ENCODE peak calls at places on chromosome 16, in ten cellular contexts. G is K562; F is GM23338; O is stimulated activated naive CD8-positive, alpha-beta T cell treated with anti-CD3 and anti-CD28 coated beads, Interleukin-15, amount 100 ng/mL, for 72 hours; A is RWPE2; U is activated naive CD8-positive, alpha-beta T cell treated with anti-CD3 and anti-CD28 coated beads, Interleukin-2, amount 10 ng/mL, durations not matched to agents 7 days and 5 days; Z is psoas muscle; E is heart left ventricle; H is HepG2; P is right lobe of liver. Y is an unnamed sample.
A peak's percentile ranks its signal among the peaks of the same experiment; 100 is the strongest.

GRCh38 chr16:80403871-80404270 is 136.9 kb upstream of the DYNLRB2 start:
- ATAC-seq in G (no peak), F (no peak), O (no peak), A (no peak), U (no peak), Z (no peak), E (no peak), H (no peak), P (no peak), Y (no peak)

GRCh38 chr16:87305505-87306391 is 11.4 kb downstream of the C16orf95 start:
- ATAC-seq in G (peak; percentile 91), F (peak; percentile 95), O (no peak), A (no peak), U (no peak), Z (no peak), E (no peak), H (peak; percentile 68), P (no peak), Y (peak; percentile 70)

GRCh38 chr16:89475144-89475543 is 15.2 kb downstream of the ANKRD11 start:
- ATAC-seq in G (no peak), F (peak; percentile 33), O (no peak), A (no peak), U (no peak), Z (no peak), E (no peak), H (no peak), P (no peak), Y (no peak)

GRCh38 chr16:68823401-68823800 is 19.9 kb upstream of the TANGO6 start:
- ATAC-seq in G (no peak), F (peak; percentile 54), O (no peak), A (peak; percentile 62), U (no peak), Z (no peak), E (no peak), H (no peak), P (no peak), Y (no peak)

GRCh38 chr16:24834459-24835335 is 11.1 kb upstream of the SLC5A11 start:
- ATAC-seq in G (peak; percentile 89), F (peak; percentile 90), O (no peak), A (peak; percentile 78), U (peak; percentile 30), Z (no peak), E (peak; percentile 29), H (peak; percentile 81), P (peak; percentile 68), Y (peak; percentile 77)

GRCh38 chr16:11534262-11534661 is 52.5 kb downstream of the LITAF start:
- ATAC-seq in G (no peak), F (no peak), O (no peak), A (no peak), U (no peak), Z (no peak), E (no peak), H (peak; percentile 4), P (peak; percentile 68), Y (no peak)

GRCh38 chr16:3514621-3515020 is 13.8 kb downstream of the CLUAP1 start:
- ATAC-seq in G (no peak), F (no peak), O (no peak), A (no peak), U (no peak), Z (no peak), E (no peak), H (no peak), P (no peak), Y (no peak)

GRCh38 chr16:85627102-85627834 is 14.1 kb downstream of the GSE1 start:
- ATAC-seq in G (no peak), F (no peak), O (peak; percentile 67), A (no peak), U (peak; percentile 58), Z (peak; percentile 23), E (peak; percentile 0), H (no peak), P (no peak), Y (no peak)

GRCh38 chr16:57807252-57807967 is 5.1 kb upstream of the KIFC3 start:
- ATAC-seq in G (no peak), F (no peak), O (no peak), A (no peak), U (no peak), Z (no peak), E (no peak), H (no peak), P (no peak), Y (no peak)

GRCh38 chr16:4338712-4339299 is 12.3 kb downstream of the PAM16 start:
- ATAC-seq in G (peak; percentile 34), F (no peak), O (no peak), A (no peak), U (no peak), Z (no peak), E (peak; percentile 3), H (no peak), P (no peak), Y (no peak)

GRCh38 chr16:19138601-19139000 is 24.8 kb downstream of the ITPRIPL2 start:
- ATAC-seq in G (no peak), F (no peak), O (no peak), A (peak; percentile 66), U (no peak), Z (peak; percentile 78), E (peak; percentile 84), H (no peak), P (peak; percentile 88), Y (peak; percentile 72)

GRCh38 chr16:6160303-6160702 is 1062.7 kb upstream of the EEF2KMT start:
- ATAC-seq in G (no peak), F (no peak), O (no peak), A (peak; percentile 62), U (no peak), Z (no peak), E (no peak), H (no peak), P (no peak), Y (no peak)

GRCh38 chr16:17743158-17743557 is 272.4 kb upstream of the XYLT1 start:
- ATAC-seq in G (no peak), F (no peak), O (no peak), A (no peak), U (no peak), Z (no peak), E (no peak), H (no peak), P (no peak), Y (no peak)

GRCh38 chr16:11689031-11689840 is 21.0 kb downstream of the SNN start:
- ATAC-seq in G (no peak), F (no peak), O (peak; percentile 48), A (no peak), U (no peak), Z (peak; percentile 23), E (peak; percentile 23), H (no peak), P (peak; percentile 24), Y (no peak)

GRCh38 chr16:10770907-10771306 is 27.3 kb downstream of the NUBP1 start:
- ATAC-seq in G (no peak), F (no peak), O (no peak), A (no peak), U (peak; percentile 42), Z (no peak), E (no peak), H (no peak), P (peak; percentile 19), Y (no peak)

GRCh38 chr16:15907863-15908478 is 19.6 kb upstream of the CEP20 start:
- ATAC-seq in G (peak; percentile 100), F (peak; percentile 100), O (peak; percentile 91), A (peak; percentile 94), U (peak; percentile 63), Z (peak; percentile 89), E (no peak), H (peak; percentile 99), P (peak; percentile 32), Y (peak; percentile 88)

GRCh38 chr16:50306287-50306686 is 39.9 kb downstream of the ADCY7 start:
- ATAC-seq in G (no peak), F (no peak), O (no peak), A (no peak), U (no peak), Z (no peak), E (no peak), H (no peak), P (no peak), Y (no peak)

GRCh38 chr16:78866556-78866955 is 734.0 kb downstream of the MAF start:
- ATAC-seq in G (no peak), F (no peak), O (no peak), A (no peak), U (no peak), Z (peak; percentile 91), E (peak; percentile 83), H (no peak), P (no peak), Y (no peak)

GRCh38 chr16:2386990-2387389 is 42.3 kb upstream of the CCNF start:
- ATAC-seq in G (peak; percentile 69), F (peak; percentile 99), O (no peak), A (no peak), U (no peak), Z (no peak), E (no peak), H (peak; percentile 82), P (no peak), Y (no peak)

GRCh38 chr16:31344712-31345111 is 10.3 kb upstream of the ITGAX start:
- ATAC-seq in G (no peak), F (no peak), O (peak; percentile 42), A (no peak), U (no peak), Z (no peak), E (no peak), H (peak; percentile 85), P (peak; percentile 32), Y (no peak)

GRCh38 chr16:31128711-31129567 is 6.6 kb downstream of the PRSS8 start:
- ATAC-seq in G (peak; percentile 88), F (no peak), O (no peak), A (no peak), U (peak; percentile 25), Z (peak; percentile 35), E (peak; percentile 79), H (no peak), P (peak; percentile 62), Y (peak; percentile 18)

GRCh38 chr16:89841275-89841674 is 13.0 kb downstream of the SPIRE2 start:
- ATAC-seq in G (no peak), F (no peak), O (peak; percentile 91), A (no peak), U (peak; percentile 55), Z (no peak), E (no peak), H (no peak), P (no peak), Y (no peak)

GRCh38 chr16:12096828-12097522 is 120.4 kb downstream of the SNX29 start:
- ATAC-seq in G (peak; percentile 13), F (no peak), O (no peak), A (no peak), U (no peak), Z (no peak), E (no peak), H (peak; percentile 68), P (no peak), Y (peak; percentile 5)

GRCh38 chr16:11416228-11417001 is 71.2 kb downstream of the RMI2 start:
- ATAC-seq in G (no peak), F (no peak), O (no peak), A (no peak), U (no peak), Z (no peak), E (no peak), H (no peak), P (no peak), Y (no peak)

GRCh38 chr16:18782697-18783429 is 7.3 kb downstream of the RPS15A start:
- ATAC-seq in G (no peak), F (no peak), O (peak; percentile 29), A (no peak), U (no peak), Z (no peak), E (no peak), H (no peak), P (no peak), Y (no peak)

GRCh38 chr16:84005391-84005790 is 37.2 kb downstream of the SLC38A8 start:
- ATAC-seq in G (no peak), F (no peak), O (no peak), A (peak; percentile 26), U (no peak), Z (no peak), E (no peak), H (peak; percentile 13), P (no peak), Y (no peak)

GRCh38 chr16:47970291-47970931 is 185.4 kb downstream of the ABCC12 start:
- ATAC-seq in G (peak; percentile 34), F (peak; percentile 90), O (no peak), A (peak; percentile 63), U (no peak), Z (no peak), E (no peak), H (peak; percentile 46), P (no peak), Y (no peak)

GRCh38 chr16:53892155-53892554 is 188.2 kb downstream of the FTO start:
- ATAC-seq in G (peak; percentile 86), F (peak; percentile 85), O (peak; percentile 49), A (peak; percentile 65), U (peak; percentile 66), Z (peak; percentile 79), E (peak; percentile 74), H (peak; percentile 87), P (peak; percentile 87), Y (peak; percentile 52)

Y was measured in esophagus mucosa.